ENCODE peak calls at places on chromosomes 12 and 14, in four cellular contexts. G, M, U and L are unnamed samples.

GRCh38 chr12:30000401-30000800 is 216.7 kb upstream of the TMTC1 start:
- DNase-seq in U (no peak), M (no peak), G (no peak), L (no peak)

GRCh38 chr14:92462568-92462967 is 51.0 kb upstream of the RIN3 start:
- DNase-seq in U (no peak), G (no peak), M (no peak), L (no peak)

GRCh38 chr12:98227162-98227561 is 288.2 kb upstream of the TMPO start:
- DNase-seq in G (no peak), M (peak; percentile 7), U (no peak), L (no peak)

GRCh38 chr14:97706814-97707213 is 909.6 kb downstream of the VRK1 start:
- DNase-seq in G (no peak), M (no peak), U (no peak), L (no peak)

GRCh38 chr12:70849265-70849960 is 71.1 kb downstream of the PTPRR start:
- DNase-seq in U (no peak), G (no peak), M (peak; percentile 16), L (no peak)

GRCh38 chr14:23055621-23056256 is 1.6 kb downstream of the CDH24 start:
- DNase-seq in U (no peak), G (no peak), M (no peak), L (no peak)

GRCh38 chr14:55377236-55377635 is 34.4 kb downstream of the ATG14 start:
- DNase-seq in G (no peak), U (no peak), M (no peak), L (no peak)

GRCh38 chr12:76176935-76177334 is 92.5 kb upstream of the NAP1L1 start:
- DNase-seq in G (no peak), M (no peak), U (no peak), L (no peak)

GRCh38 chr14:54652188-54652889 is 85.4 kb downstream of the SAMD4A start:
- DNase-seq in G (peak; percentile 99), U (no peak), M (peak; percentile 86), L (peak; percentile 84)

GRCh38 chr12:89135976-89136634 is 216.2 kb downstream of the DUSP6 start:
- DNase-seq in M (peak; percentile 68), U (no peak), G (no peak), L (peak; percentile 2)

GRCh38 chr12:90152897-90153624 is 444.4 kb upstream of the ATP2B1 start:
- DNase-seq in M (no peak), G (no peak), U (no peak), L (no peak)

GRCh38 chr12:49703647-49704137 is 3.5 kb downstream of the FMNL3 start:
- DNase-seq in M (no peak), U (no peak), G (no peak), L (no peak)

GRCh38 chr12:84911331-84912190 is 1.0 kb downstream of the SLC6A15 start:
- DNase-seq in U (no peak), M (no peak), G (no peak), L (peak; percentile 69)

GRCh38 chr12:94247256-94247655 is 98.9 kb downstream of the PLXNC1 start:
- DNase-seq in M (no peak), G (no peak), U (no peak), L (no peak)

GRCh38 chr12:132937476-132937875 is 18.6 kb downstream of the ZNF605 start:
- DNase-seq in M (no peak), U (no peak), G (no peak), L (no peak)

GRCh38 chr14:65110525-65110924 is 8.2 kb upstream of the MAX start:
- DNase-seq in U (no peak), G (no peak), M (no peak), L (no peak)

GRCh38 chr12:42961395-42961794 is 371.8 kb upstream of the PRICKLE1 start:
- DNase-seq in M (peak; percentile 85), G (peak; percentile 70), U (no peak), L (peak; percentile 66)

GRCh38 chr12:20508362-20508761 is 140.0 kb downstream of the PDE3A start:
- DNase-seq in U (no peak), M (no peak), G (no peak), L (no peak)

GRCh38 chr14:51386983-51387730 is 147.1 kb downstream of the TMX1 start:
- DNase-seq in G (no peak), U (no peak), M (no peak), L (no peak)

GRCh38 chr12:112046003-112046402 is 32.8 kb downstream of the ERP29 start:
- DNase-seq in M (no peak), U (no peak), G (no peak), L (no peak)

DNA sequence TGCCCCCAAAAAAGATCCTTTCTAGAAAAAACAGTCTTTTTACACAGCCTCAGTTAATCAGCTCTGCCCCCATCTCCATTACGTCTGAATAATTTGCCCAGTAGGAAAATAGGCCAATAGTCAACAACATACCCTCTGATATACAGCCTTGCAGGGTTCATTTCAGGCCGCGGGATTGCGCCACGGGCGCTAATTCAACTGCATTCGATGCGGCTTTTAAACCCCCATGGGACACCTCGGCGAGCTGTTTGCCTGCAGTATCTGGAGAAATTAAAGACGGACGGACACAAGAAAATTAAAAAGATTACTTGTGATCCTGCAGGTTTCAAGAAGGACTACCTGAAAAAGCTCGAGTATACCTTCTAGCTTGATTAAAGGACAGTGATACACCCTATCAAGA is 36.1 kb downstream of the ERP29 start:
- DNase-seq in M (no peak), U (no peak), G (no peak), L (no peak)
- TF ChIP-seq CTCF in M (no peak), U (no peak), G (no peak), L (no peak)

DNA sequence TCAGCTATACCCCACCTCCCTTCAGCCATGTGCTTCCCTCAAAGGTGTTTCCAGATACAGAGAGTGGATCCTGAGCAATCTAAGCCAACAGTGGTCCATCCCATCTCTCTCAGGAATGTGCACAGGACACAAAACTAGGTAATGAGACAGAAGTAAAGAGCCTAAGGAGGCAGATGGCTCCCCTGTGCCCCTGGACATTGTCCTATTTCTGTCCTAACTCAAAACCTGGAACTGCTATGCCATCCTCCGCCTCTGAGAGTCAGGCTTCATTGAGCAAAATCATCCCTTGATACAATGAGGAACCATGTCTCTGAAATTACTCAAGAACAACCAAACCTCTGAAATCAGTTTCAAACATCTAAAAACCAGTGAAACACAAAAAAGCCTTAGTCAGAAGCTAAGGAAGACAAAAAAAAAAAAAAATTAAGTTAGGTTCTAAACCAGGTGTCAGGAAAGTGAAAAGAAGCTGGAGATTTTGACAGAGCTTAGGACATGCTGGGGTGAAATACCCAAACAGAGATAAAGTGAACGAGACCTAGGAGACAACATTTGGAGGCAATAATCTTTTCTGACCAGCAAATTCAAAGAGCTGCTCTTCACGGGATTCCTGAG is 200.3 kb upstream of the PLEKHG7 start:
- DNase-seq in U (no peak), M (no peak), G (no peak), L (no peak)
- TF ChIP-seq CTCF in U (no peak), M (no peak), G (peak; percentile 21), L (no peak)

DNA sequence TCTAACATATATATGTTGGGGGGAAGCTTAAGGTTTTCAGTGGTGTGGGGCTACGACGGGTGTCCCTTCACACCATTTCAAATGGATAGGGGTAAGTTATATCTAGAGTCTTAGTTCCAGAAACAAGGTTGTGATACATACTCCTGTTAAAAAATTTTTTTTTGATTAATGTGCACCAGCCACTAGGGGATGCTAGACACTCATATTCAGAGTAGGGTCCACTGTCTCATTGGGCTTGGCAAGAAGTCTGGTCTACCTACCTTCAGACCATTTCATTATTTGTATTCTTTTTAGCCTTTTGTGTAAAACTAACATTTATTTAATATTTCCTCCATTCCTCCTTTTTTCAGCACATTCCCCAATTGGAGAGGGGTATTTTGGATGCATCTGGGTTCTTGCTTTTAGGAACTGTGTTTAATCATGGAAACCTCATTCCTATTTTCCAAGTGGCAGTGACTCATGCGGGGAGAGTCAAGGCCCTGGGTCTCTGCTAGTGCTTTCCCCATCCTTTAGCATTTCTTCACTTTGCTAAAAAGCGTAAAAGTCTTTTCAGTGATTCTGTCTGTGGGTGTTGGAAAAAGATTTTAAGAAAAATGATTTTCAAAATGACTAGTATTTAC is 33.4 kb downstream of the ANO4 start:
- DNase-seq in G (peak; percentile 14), M (peak; percentile 23), U (no peak), L (peak; percentile 51)
- TF ChIP-seq CTCF in G (peak; percentile 83), M (peak; percentile 66), U (no peak), L (peak; percentile 81)

DNA sequence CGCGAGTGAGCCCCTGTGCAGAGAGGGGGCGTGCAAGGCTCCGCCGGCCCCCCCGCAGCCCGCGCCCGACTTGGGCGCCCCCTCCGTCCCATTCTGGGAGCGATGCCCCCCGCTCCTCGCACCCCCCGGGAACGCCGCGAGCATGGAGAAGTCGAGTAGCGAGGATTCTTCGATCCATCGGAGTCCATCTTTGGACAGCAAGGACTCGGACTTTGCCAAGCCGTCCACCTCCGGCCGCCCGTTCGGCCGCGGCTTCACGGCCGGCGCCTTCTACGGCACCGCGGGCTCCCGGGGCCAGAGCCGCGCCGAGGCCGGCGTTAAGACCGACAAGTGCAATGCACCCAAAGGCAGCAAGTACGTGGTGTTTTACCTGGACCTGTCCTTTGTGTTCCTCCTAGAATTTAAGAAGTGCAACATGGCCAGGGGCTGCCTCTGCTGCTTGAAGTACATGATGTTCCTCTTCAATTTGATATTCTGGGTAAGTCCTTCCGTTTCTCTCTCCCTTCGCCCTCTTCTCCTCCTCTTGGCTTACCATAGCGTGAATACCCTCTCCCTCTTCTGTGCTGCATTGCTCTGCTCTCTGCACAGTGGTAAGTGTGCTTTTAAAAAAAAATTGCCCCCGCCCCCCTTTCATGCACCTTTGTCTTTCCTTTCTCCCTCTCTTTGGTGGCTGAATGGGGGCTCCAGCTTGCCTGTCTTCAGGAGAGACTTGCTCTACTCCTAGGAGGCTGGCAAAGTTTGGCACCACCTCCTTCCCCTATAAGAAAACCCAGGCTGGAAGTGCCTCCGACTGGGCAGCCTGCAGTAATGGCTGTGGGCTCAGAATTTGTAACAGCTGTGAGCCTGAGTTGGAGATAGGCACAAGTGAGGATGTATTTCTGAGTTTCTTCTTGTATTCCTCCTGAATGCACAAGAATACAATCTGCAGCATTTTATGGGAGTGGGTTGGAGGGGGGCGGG is 123.9 kb downstream of the TSPAN9 start:
- DNase-seq in G (no peak), U (no peak), M (no peak), L (no peak)
- TF ChIP-seq CTCF in G (no peak), U (no peak), M (no peak), L (no peak)

DNA sequence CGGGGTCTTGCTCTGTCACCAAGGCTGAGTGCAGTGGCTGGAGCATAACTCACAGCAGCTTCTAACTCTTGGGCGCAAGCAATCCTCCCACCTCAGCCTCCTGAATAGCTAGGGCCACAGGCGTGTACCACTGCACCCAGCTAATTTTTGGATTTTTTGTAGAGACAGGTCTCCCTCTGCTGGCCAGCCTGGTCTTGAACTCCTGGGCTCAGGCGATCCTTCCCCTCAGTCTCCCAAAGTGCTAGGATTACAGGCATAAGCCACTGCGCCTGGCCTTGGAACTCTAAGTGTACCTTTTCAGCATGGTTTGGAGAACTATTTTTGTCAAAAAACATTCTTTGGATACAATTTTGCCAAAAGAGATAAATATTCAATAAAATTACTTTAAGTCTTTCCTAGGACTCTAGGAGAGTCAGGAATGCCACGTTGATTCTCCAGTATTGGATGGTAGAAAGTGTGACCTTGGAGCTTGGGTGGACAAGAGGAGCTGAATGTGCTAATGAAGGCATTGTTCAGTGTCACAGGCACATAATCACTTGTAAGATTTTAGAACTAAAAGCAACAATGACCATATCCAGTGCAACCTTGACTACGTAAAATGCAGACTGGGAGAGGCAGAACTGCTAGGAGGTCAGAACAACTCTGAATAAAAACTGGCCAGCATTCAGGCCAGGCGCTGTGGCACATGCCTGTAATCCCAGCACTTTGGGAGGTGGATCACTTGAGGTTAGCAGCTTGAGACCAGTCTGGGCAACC is 2.8 kb downstream of the SRSF9 start:
- DNase-seq in G (no peak), U (peak; percentile 27), M (peak; percentile 34), L (peak; percentile 59)
- TF ChIP-seq CTCF in G (peak; percentile 66), U (peak; percentile 57), M (no peak), L (peak; percentile 53)

GRCh38 chr12:83763425-83763824 is 1076.7 kb downstream of the TMTC2 start:
- DNase-seq in M (no peak), G (no peak), U (no peak), L (no peak)
- TF ChIP-seq CTCF in M (no peak), G (no peak), U (no peak), L (no peak)

GRCh38 chr12:44465139-44465538 is 411.0 kb downstream of the NELL2 start:
- DNase-seq in U (no peak), G (no peak), M (peak; percentile 3), L (no peak)
- TF ChIP-seq CTCF in U (no peak), G (no peak), M (peak; percentile 17), L (no peak)